ENCODE peak calls at places on chromosomes 2 and 18, in six cellular contexts. K, Q, S, Y, T and G are unnamed samples.

GRCh38 chr2:123502926-123503325 is 522.2 kb upstream of the CNTNAP5 start:
- DNase-seq in Q (no peak), S (no peak), T (no peak), Y (peak), K (no peak), G (no peak)

GRCh38 chr2:215280326-215280725 is 31.5 kb upstream of the ATIC start:
- DNase-seq in K (no peak), Q (no peak), T (no peak), S (no peak), Y (no peak), G (no peak)

GRCh38 chr2:180291552-180292421 is 284.7 kb upstream of the CWC22 start:
- DNase-seq in Q (no peak), K (no peak), S (no peak), T (peak), Y (peak), G (no peak)

GRCh38 chr2:45009928-45010705 is 865 bp upstream of the SIX2 start:
- DNase-seq in S (no peak), K (no peak), Q (peak), Y (peak), T (peak), G (no peak)

GRCh38 chr18:6357668-6358067 is 57.0 kb downstream of the L3MBTL4 start:
- DNase-seq in T (no peak), S (no peak), Y (no peak), K (no peak), Q (no peak), G (no peak)

GRCh38 chr2:137952586-137953129 is 11.6 kb upstream of the HNMT start:
- DNase-seq in K (no peak), T (no peak), Q (no peak), Y (peak), S (no peak), G (no peak)

GRCh38 chr18:80009661-80010550 is 21.5 kb upstream of the TXNL4A start:
- DNase-seq in T (peak), Y (peak), S (no peak), Q (no peak), K (no peak), G (no peak)

GRCh38 chr2:235618039-235618438 is 124.2 kb downstream of the AGAP1 start:
- DNase-seq in K (no peak), Q (no peak), S (no peak), Y (peak), T (peak), G (no peak)

GRCh38 chr2:132797551-132797950 is 127.5 kb upstream of the LYPD1 start:
- DNase-seq in S (no peak), Y (no peak), K (no peak), T (peak), Q (no peak), G (no peak)

GRCh38 chr2:233085037-233085838 is 25.1 kb downstream of the INPP5D start:
- DNase-seq in S (no peak), T (no peak), K (no peak), Y (no peak), Q (no peak), G (no peak)

GRCh38 chr2:138414014-138414413 is 87.6 kb upstream of the SPOPL start:
- DNase-seq in Q (no peak), S (no peak), T (no peak), K (no peak), Y (no peak), G (no peak)

GRCh38 chr2:126836761-126837679 is 61.7 kb upstream of the TEX51 start:
- DNase-seq in K (no peak), S (no peak), T (no peak), Y (no peak), Q (no peak), G (no peak)

GRCh38 chr18:28198588-28198987 is 21.7 kb upstream of the CDH2 start:
- DNase-seq in S (no peak), T (no peak), K (no peak), Q (no peak), Y (no peak), G (no peak)

GRCh38 chr18:25349926-25350560 is 1.9 kb downstream of the ZNF521 start:
- DNase-seq in Y (no peak), T (peak), Q (no peak), K (no peak), S (no peak), G (no peak)

GRCh38 chr2:182906454-182906853 is 40.0 kb upstream of the FRZB start:
- DNase-seq in Q (no peak), Y (no peak), K (no peak), S (no peak), T (no peak), G (no peak)

GRCh38 chr2:128485761-128486639 is 167.3 kb upstream of the HS6ST1 start:
- DNase-seq in K (no peak), S (no peak), Q (no peak), Y (no peak), T (no peak), G (no peak)

GRCh38 chr2:200184748-200185574 is 121.5 kb upstream of the SPATS2L start:
- DNase-seq in S (no peak), T (no peak), Q (no peak), K (no peak), Y (no peak), G (no peak)

GRCh38 chr2:240139666-240140393 is 628 bp downstream of the OTOS start:
- DNase-seq in S (no peak), Q (no peak), T (no peak), Y (no peak), K (no peak), G (no peak)

GRCh38 chr2:24588294-24588693 is 97.2 kb downstream of the NCOA1 start:
- DNase-seq in Q (no peak), Y (no peak), S (no peak), T (no peak), K (no peak), G (no peak)

GRCh38 chr2:84556190-84556589 is 39.9 kb downstream of the DNAH6 start:
- DNase-seq in Y (no peak), S (no peak), K (no peak), T (no peak), Q (no peak), G (peak)